ENCODE peak calls at places on chromosomes 13 and 19, in four cellular contexts. T is A549, Y is astrocyte, Q is OCI-LY7. B is an unnamed sample.
A peak's percentile ranks its signal among the peaks of the same experiment; 100 is the strongest.

GRCh38 chr19:1377176-1377964 is 6.3 kb upstream of the NDUFS7 start:
- DNase-seq in T (no peak), Y (no peak), Q (no peak), B (no peak)

GRCh38 chr13:24995225-24995804 is 100.6 kb upstream of the PABPC3 start:
- DNase-seq in Y (peak; percentile 55), Q (peak; percentile 84), T (peak; percentile 56), B (peak; percentile 70)

GRCh38 chr19:3163230-3163886 is 15.2 kb upstream of the S1PR4 start:
- DNase-seq in T (peak; percentile 84), Q (peak; percentile 87), Y (no peak), B (peak; percentile 79)

GRCh38 chr13:30017880-30018279 is 167.5 kb upstream of the UBL3 start:
- DNase-seq in Q (no peak), Y (no peak), T (no peak), B (peak; percentile 14)

GRCh38 chr13:70385852-70386251 is 277.6 kb upstream of the KLHL1 start:
- DNase-seq in Q (no peak), T (no peak), Y (no peak), B (no peak)

GRCh38 chr13:102089177-102089576 is 312.7 kb downstream of the FGF14 start:
- DNase-seq in T (no peak), Q (peak; percentile 0), Y (no peak), B (no peak)

GRCh38 chr13:22121340-22121739 is 450.5 kb downstream of the FGF9 start:
- DNase-seq in Y (no peak), T (no peak), Q (no peak), B (no peak)

GRCh38 chr19:45469835-45470146 is 2.0 kb downstream of the FOSB start:
- DNase-seq in T (no peak), Q (peak; percentile 95), Y (no peak), B (peak; percentile 92)

GRCh38 chr19:29678484-29679106 is 13.3 kb downstream of the PLEKHF1 start:
- DNase-seq in Y (no peak), T (no peak), Q (no peak), B (no peak)

GRCh38 chr19:48970139-48970766 is 5.1 kb downstream of the FTL start:
- DNase-seq in Q (no peak), T (no peak), Y (no peak), B (no peak)

GRCh38 chr13:25095862-25096453 is at the start of gene PABPC3:
- DNase-seq in Y (no peak), T (no peak), Q (no peak), B (no peak)

GRCh38 chr19:3119071-3119781 is 16.6 kb upstream of the GNA15 start:
- DNase-seq in Q (no peak), Y (no peak), T (no peak), B (no peak)

GRCh38 chr19:6150289-6150688 is 14.8 kb downstream of the ACSBG2 start:
- DNase-seq in Y (no peak), Q (no peak), T (no peak), B (no peak)

GRCh38 chr19:54548806-54549205 is 24.8 kb upstream of the LILRA2 start:
- DNase-seq in Y (no peak), T (no peak), Q (no peak), B (no peak)

GRCh38 chr13:24308068-24308445 is 1.3 kb upstream of the C1QTNF9 start:
- DNase-seq in Y (no peak), Q (no peak), T (no peak), B (no peak)

GRCh38 chr19:49999371-50000010 is 25.7 kb downstream of the VRK3 start:
- DNase-seq in Q (no peak), Y (no peak), T (no peak), B (no peak)

GRCh38 chr13:37701972-37702371 is 103.4 kb upstream of the POSTN start:
- DNase-seq in T (peak; percentile 1), Q (no peak), Y (peak; percentile 93), B (no peak)

GRCh38 chr19:42226886-42227285 is 6.8 kb downstream of the ZNF526 start:
- DNase-seq in Y (no peak), Q (no peak), T (no peak), B (no peak)

GRCh38 chr19:18650468-18651001 is 13.7 kb downstream of the KLHL26 start:
- DNase-seq in T (no peak), Y (peak; percentile 78), Q (no peak), B (no peak)

GRCh38 chr19:1026189-1027019 is at the start of gene CNN2:
- DNase-seq in Y (peak; percentile 56), Q (peak; percentile 76), T (peak; percentile 69), B (peak; percentile 77)

GRCh38 chr19:20969498-20969897 is 46.4 kb downstream of the ZNF85 start:
- DNase-seq in T (no peak), Y (no peak), Q (no peak), B (no peak)

GRCh38 chr19:28235606-28236125 is 977.3 kb downstream of the UQCRFS1 start:
- DNase-seq in Y (no peak), T (no peak), Q (no peak), B (no peak)

GRCh38 chr13:76934671-76935070 is 13.6 kb upstream of the ACOD1 start:
- DNase-seq in T (no peak), Y (no peak), Q (no peak), B (no peak)

GRCh38 chr13:112670864-112671263 is 19.0 kb upstream of the ATP11A start:
- DNase-seq in Y (no peak), Q (no peak), T (no peak), B (no peak)

GRCh38 chr13:47146136-47146535 is 249.3 kb upstream of the HTR2A start:
- DNase-seq in Q (no peak), Y (peak; percentile 85), T (no peak), B (no peak)

GRCh38 chr13:42486711-42487198 is 87.2 kb upstream of the TNFSF11 start:
- DNase-seq in Q (no peak), Y (peak; percentile 82), T (peak; percentile 17), B (no peak)

GRCh38 chr19:2270572-2271515 is 11.1 kb downstream of the PEAK3 start:
- DNase-seq in T (peak; percentile 46), Y (peak; percentile 66), Q (peak; percentile 82), B (peak; percentile 78)

GRCh38 chr13:105177265-105177900 is 1358.1 kb downstream of the EFNB2 start:
- DNase-seq in T (no peak), Y (no peak), Q (no peak), B (no peak)

GRCh38 chr19:54412877-54413276 is 2.4 kb upstream of the TTYH1 start:
- DNase-seq in Y (no peak), T (no peak), Q (no peak), B (no peak)

GRCh38 chr13:100835695-100836094 is 161.1 kb upstream of the TMTC4 start:
- DNase-seq in Q (no peak), T (no peak), Y (no peak), B (no peak)

GRCh38 chr13:98606296-98606695 is 29.4 kb upstream of the STK24 start:
- DNase-seq in T (no peak), Q (no peak), Y (no peak), B (no peak)

GRCh38 chr13:26909515-26909914 is 148.9 kb upstream of the GPR12 start:
- DNase-seq in T (no peak), Q (no peak), Y (no peak), B (no peak)

GRCh38 chr13:48131481-48131992 is 36.6 kb upstream of the MED4 start:
- DNase-seq in Y (no peak), Q (no peak), T (no peak), B (no peak)

GRCh38 chr19:12828494-12828893 is 5.9 kb downstream of the RTBDN start:
- DNase-seq in Y (no peak), T (no peak), Q (peak; percentile 58), B (peak; percentile 95)

GRCh38 chr19:29988351-29988750 is 46.3 kb downstream of the URI1 start:
- DNase-seq in Q (no peak), T (no peak), Y (no peak), B (no peak)

GRCh38 chr13:107866007-107866665 is 349.2 kb downstream of the LIG4 start:
- DNase-seq in Q (no peak), T (no peak), Y (peak; percentile 32), B (peak; percentile 77)

GRCh38 chr19:4430760-4431159 is 26.8 kb downstream of the UBXN6 start:
- DNase-seq in T (no peak), Q (no peak), Y (no peak), B (no peak)

GRCh38 chr13:44313674-44314073 is 60.0 kb upstream of the SERP2 start:
- DNase-seq in T (peak; percentile 49), Y (peak; percentile 92), Q (no peak), B (no peak)

GRCh38 chr13:51151463-51151862 is 40.4 kb upstream of the C13orf42 start:
- DNase-seq in Q (no peak), Y (no peak), T (no peak), B (no peak)

GRCh38 chr19:16116067-16116466 is 4.4 kb downstream of the RAB8A start:
- DNase-seq in Q (no peak), Y (no peak), T (no peak), B (no peak)
- H3K4me3 ChIP-seq in Q (peak overlapping the region; percentile 0), Y (no peak overlapping the region), T (no peak overlapping the region), B (no peak overlapping the region)

GRCh38 chr13:94217370-94217769 is 262.1 kb downstream of the DCT start:
- DNase-seq in Q (no peak), Y (peak; percentile 67), T (no peak), B (no peak)
- H3K9me3 ChIP-seq in Q (no peaks in the 10 kb centered on the region), Y (no peaks in the 10 kb centered on the region), T (no peaks in the 10 kb centered on the region), B (no peaks in the 10 kb centered on the region)

GRCh38 chr13:55244991-55245644 is 1895.6 kb upstream of the PRR20A start:
- DNase-seq in Q (no peak), T (no peak), Y (no peak), B (peak; percentile 28)
- TF ChIP-seq CTCF in Q (peak; percentile 36), T (no peak), Y (peak; percentile 34), B (peak; percentile 60)

GRCh38 chr19:57664269-57665127 is 4.2 kb upstream of the ZSCAN4 start:
- DNase-seq in T (peak; percentile 33), Y (peak; percentile 27), Q (no peak), B (peak; percentile 76)
- H3K4me3 ChIP-seq in T (peak overlapping the region; percentile 56), Y (peak overlapping the region; percentile 54), Q (no peak overlapping the region), B (peak overlapping the region; percentile 60)

GRCh38 chr19:16619456-16619855 is 8.5 kb downstream of the MED26 start:
- DNase-seq in Y (no peak), T (no peak), Q (no peak), B (no peak)

GRCh38 chr19:16618248-16618647 is 9.8 kb downstream of the MED26 start:
- DNase-seq in Y (no peak), T (no peak), Q (peak; percentile 74), B (no peak)

GRCh38 chr19:16620018-16620417 is 8.0 kb downstream of the MED26 start:
- DNase-seq in Y (no peak), T (no peak), Q (no peak), B (no peak)

GRCh38 chr19:16621165-16621800 is 6.7 kb downstream of the MED26 start:
- DNase-seq in T (no peak), Y (no peak), Q (no peak), B (no peak)

GRCh38 chr19:16620584-16620983 is 7.4 kb downstream of the MED26 start:
- DNase-seq in T (no peak), Q (no peak), Y (no peak), B (no peak)
- H3K9me3 ChIP-seq in T (no peaks in the 10 kb centered on the region), Q (no peaks in the 10 kb centered on the region), Y (no peaks in the 10 kb centered on the region), B (no peaks in the 10 kb centered on the region)

GRCh38 chr19:8832132-8833021 is at the start of the genes MBD3L1 and ZNF558:
- DNase-seq in Y (peak; percentile 95), T (peak; percentile 83), Q (peak; percentile 91), B (peak; percentile 98)
- TF ChIP-seq CTCF in Y (no peak), T (peak; percentile 39), Q (peak; percentile 34), B (no peak)

GRCh38 chr19:13842294-13843103 is 34.4 kb upstream of the NANOS3 start:
- DNase-seq in T (no peak), Q (peak; percentile 36), Y (no peak), B (peak; percentile 74)
- H3K4me3 ChIP-seq in T (peak overlapping the region; percentile 95), Q (peak overlapping the region; percentile 68), Y (peak overlapping the region; percentile 81), B (peak overlapping the region; percentile 85)